ENCODE peak calls at places on chromosomes 6 and 20, in four cellular contexts. F, I, X and A are unnamed samples.
A peak's percentile ranks its signal among the peaks of the same experiment; 100 is the strongest.

GRCh38 chr20:36499211-36499610 is 42.1 kb upstream of the MYL9 start:
- DNase-seq in X (no peak), F (no peak), I (no peak), A (no peak)

GRCh38 chr20:34647737-34648136 is 29.2 kb downstream of the PIGU start:
- DNase-seq in X (no peak), I (no peak), F (no peak), A (no peak)

GRCh38 chr20:25355866-25356265 is 34.8 kb downstream of the ABHD12 start:
- DNase-seq in F (no peak), I (no peak), X (no peak), A (no peak)

GRCh38 chr6:9204171-9204570 is 768.8 kb upstream of the SLC35B3 start:
- DNase-seq in I (peak; percentile 76), X (peak; percentile 92), F (no peak), A (no peak)

GRCh38 chr6:22526753-22527152 is 42.6 kb upstream of the HDGFL1 start:
- DNase-seq in I (no peak), X (no peak), F (no peak), A (no peak)

GRCh38 chr6:7537560-7538174 is 3.8 kb upstream of the DSP start:
- DNase-seq in X (no peak), F (no peak), I (no peak), A (no peak)

GRCh38 chr6:104623052-104623690 is 236.5 kb downstream of the HACE1 start:
- DNase-seq in X (no peak), I (no peak), F (no peak), A (no peak)

GRCh38 chr20:21396045-21396893 is 1.1 kb downstream of the NKX2-4 start:
- DNase-seq in I (no peak), F (no peak), X (no peak), A (peak; percentile 31)

GRCh38 chr20:53750827-53751393 is 157.3 kb upstream of the ZNF217 start:
- DNase-seq in X (peak; percentile 20), F (no peak), I (peak; percentile 91), A (no peak)

GRCh38 chr6:111248789-111249188 is 161.5 kb downstream of the SLC16A10 start:
- DNase-seq in I (no peak), F (no peak), X (no peak), A (no peak)

GRCh38 chr20:63978319-63979220 is 872 bp downstream of the SAMD10 start:
- DNase-seq in I (no peak), X (peak; percentile 47), F (peak; percentile 38), A (peak; percentile 72)

GRCh38 chr6:134289204-134289575 is 28.7 kb downstream of the SGK1 start:
- DNase-seq in F (no peak), I (no peak), X (no peak), A (no peak)

GRCh38 chr6:64777941-64778785 is 928.9 kb downstream of the EYS start:
- DNase-seq in X (no peak), I (no peak), F (no peak), A (no peak)

GRCh38 chr6:28371706-28372451 is 22.1 kb downstream of the ZKSCAN3 start:
- DNase-seq in F (no peak), I (no peak), X (peak; percentile 36), A (no peak)

GRCh38 chr6:100449239-100449691 is 15.5 kb downstream of the SIM1 start:
- DNase-seq in F (no peak), I (no peak), X (no peak), A (no peak)

GRCh38 chr6:147782302-147782701 is 273.8 kb downstream of the SAMD5 start:
- DNase-seq in X (peak; percentile 96), I (peak; percentile 19), F (no peak), A (no peak)

GRCh38 chr6:44431118-44431725 is 43.7 kb downstream of the CDC5L start:
- DNase-seq in F (peak; percentile 17), I (peak; percentile 52), X (peak; percentile 71), A (no peak)

GRCh38 chr6:149045404-149045803 is 272.1 kb upstream of the TAB2 start:
- DNase-seq in X (no peak), F (no peak), I (no peak), A (no peak)

GRCh38 chr6:100300221-100300736 is 164.4 kb downstream of the SIM1 start:
- DNase-seq in X (peak; percentile 100), F (no peak), I (peak; percentile 93), A (no peak)

GRCh38 chr20:58169441-58169840 is 59.0 kb downstream of the ANKRD60 start:
- DNase-seq in I (peak; percentile 42), F (no peak), X (no peak), A (no peak)

GRCh38 chr20:6122873-6123649 is at the start of gene FERMT1:
- DNase-seq in X (peak; percentile 54), I (peak; percentile 45), F (no peak), A (no peak)

GRCh38 chr6:129748212-129748900 is 38.4 kb upstream of the ARHGAP18 start:
- DNase-seq in I (no peak), X (peak; percentile 55), F (peak; percentile 25), A (no peak)

GRCh38 chr6:7047966-7048365 is 59.8 kb upstream of the RREB1 start:
- DNase-seq in I (no peak), F (no peak), X (no peak), A (no peak)

GRCh38 chr6:82067021-82067420 is 180.5 kb downstream of the IBTK start:
- DNase-seq in I (no peak), F (no peak), X (no peak), A (no peak)

GRCh38 chr20:23403721-23404120 is 17.6 kb downstream of the NAPB start:
- DNase-seq in X (no peak), I (no peak), F (no peak), A (no peak)

GRCh38 chr6:51098801-51099200 is 280.1 kb downstream of the TFAP2B start:
- DNase-seq in I (no peak), X (peak; percentile 89), F (no peak), A (no peak)

GRCh38 chr20:41571006-41571405 is 47.2 kb downstream of the CHD6 start:
- DNase-seq in I (no peak), F (no peak), X (no peak), A (no peak)

GRCh38 chr6:133040025-133040838 is 200.9 kb upstream of the EYA4 start:
- DNase-seq in X (peak; percentile 26), I (no peak), F (no peak), A (no peak)

GRCh38 chr20:47847882-47848485 is 62.7 kb upstream of the SULF2 start:
- DNase-seq in X (peak; percentile 89), F (no peak), I (no peak), A (no peak)

GRCh38 chr6:36851149-36851614 is 11.9 kb upstream of the CPNE5 start:
- DNase-seq in X (peak; percentile 89), I (peak; percentile 57), F (no peak), A (no peak)